ENCODE peak calls at places on chromosomes 4 and X, in four cellular contexts. T, M, G and C are unnamed samples. For H3K36me3, H3K4me1 and H3K27me3, the result is how much of the 10 kb centered on the place peaks cover.

GRCh38 chr4:74228691-74229640 is 71.0 kb downstream of the MTHFD2L start:
- DNase-seq in T (peak), M (peak), G (peak), C (peak)

GRCh38 chr4:170106899-170107298 is 17.1 kb upstream of the AADAT start:
- DNase-seq in T (no peak), M (no peak), G (no peak), C (no peak)

GRCh38 chr4:22607382-22607781 is 85.4 kb upstream of the GBA3 start:
- DNase-seq in T (no peak), M (peak), G (no peak), C (peak)

GRCh38 chr4:64756016-64756415 is 346.8 kb upstream of the TECRL start:
- DNase-seq in T (no peak), M (no peak), G (no peak), C (no peak)

GRCh38 chrX:50769389-50770063 is 44.5 kb downstream of the SHROOM4 start:
- DNase-seq in T (no peak), M (no peak), G (no peak), C (no peak)

GRCh38 chrX:103918050-103918449 is 44.4 kb upstream of the TMSB15B start:
- DNase-seq in T (peak), M (peak), G (peak), C (peak)

GRCh38 chr4:77025643-77026321 is 50.0 kb downstream of the CCNI start:
- DNase-seq in T (no peak), M (no peak), G (no peak), C (no peak)

GRCh38 chr4:88439161-88439760 is 17.7 kb upstream of the HERC5 start:
- DNase-seq in T (no peak), M (peak), G (no peak), C (no peak)

GRCh38 chr4:108466936-108467902 is 153.2 kb upstream of the RPL34 start:
- DNase-seq in T (no peak), M (no peak), G (no peak), C (no peak)

GRCh38 chr4:6092131-6092530 is 73.9 kb upstream of the C4orf50 start:
- DNase-seq in T (no peak), M (no peak), G (no peak), C (no peak)

GRCh38 chr4:129362685-129363274 is 266.8 kb downstream of the C4orf33 start:
- DNase-seq in T (peak), M (peak), G (no peak), C (peak)

GRCh38 chrX:9562851-9563250 is 98.0 kb downstream of the TBL1X start:
- DNase-seq in T (no peak), M (no peak), G (no peak), C (no peak)

GRCh38 chrX:50691820-50692219 is 122.2 kb downstream of the SHROOM4 start:
- DNase-seq in T (no peak), M (peak), G (no peak), C (peak)

GRCh38 chr4:138576684-138577083 is 334.5 kb upstream of the SLC7A11 start:
- DNase-seq in T (no peak), M (no peak), G (no peak), C (no peak)

GRCh38 chrX:134773041-134773440 is 114.8 kb upstream of the PLAC1 start:
- DNase-seq in T (no peak), M (no peak), G (no peak), C (no peak)

GRCh38 chrX:13520931-13521330 is 48.5 kb upstream of the EGFL6 start:
- DNase-seq in T (no peak), M (no peak), G (no peak), C (no peak)

GRCh38 chr4:75821216-75821615 is 81.0 kb downstream of the PPEF2 start:
- DNase-seq in T (no peak), M (no peak), G (no peak), C (no peak)

GRCh38 chrX:48864210-48864609 is 28.8 kb upstream of the PCSK1N start:
- DNase-seq in T (no peak), M (no peak), G (no peak), C (no peak)

GRCh38 chrX:120749141-120749846 is 119.4 kb upstream of the C1GALT1C1 start:
- DNase-seq in T (no peak), M (no peak), G (no peak), C (no peak)

GRCh38 chr4:151117371-151117962 is 18.0 kb downstream of the RPS3A start:
- DNase-seq in T (peak), M (peak), G (no peak), C (peak)

GRCh38 chr4:116073051-116073450 is 959.6 kb upstream of the NDST4 start:
- DNase-seq in T (no peak), M (no peak), G (no peak), C (no peak)

GRCh38 chrX:22349116-22349515 is 76.4 kb downstream of the CBLL2 start:
- DNase-seq in T (no peak), M (no peak), G (no peak), C (no peak)

GRCh38 chrX:45749375-45749774 is 548.7 kb upstream of the DIPK2B start:
- DNase-seq in T (no peak), M (no peak), G (no peak), C (peak)

GRCh38 chrX:69305333-69306062 is 140.2 kb upstream of the PJA1 start:
- DNase-seq in T (no peak), M (peak), G (no peak), C (no peak)

DNA sequence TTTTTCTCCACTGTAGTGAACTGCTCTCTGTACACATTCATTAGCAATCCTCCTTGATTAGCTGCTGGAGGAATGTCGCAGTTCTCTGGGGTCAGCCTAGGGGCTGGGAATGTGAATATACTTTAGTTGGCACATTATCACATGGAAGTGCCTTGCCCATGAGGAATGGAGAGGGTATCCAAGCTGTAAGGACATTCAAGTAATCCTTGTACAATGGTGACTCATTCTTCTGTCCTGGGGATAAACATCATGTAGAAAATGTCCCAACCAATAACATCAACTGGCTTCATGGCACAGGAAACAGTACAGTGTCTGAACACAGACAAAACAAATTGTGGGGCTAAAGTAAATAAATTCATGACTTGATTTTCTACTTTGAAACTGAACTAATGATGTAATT is 147.1 kb downstream of the GLRA2 start:
- DNase-seq in T (no peak), M (no peak), G (no peak), C (no peak)
- H3K36me3 ChIP-seq in T (under half), M (under half), G (under half), C (under half)

GRCh38 chr4:40629401-40630334 is at the start of gene RBM47:
- DNase-seq in T (peak), M (peak), G (peak), C (no peak)

GRCh38 chr4:40627540-40627939 is 2.1 kb downstream of the RBM47 start:
- DNase-seq in T (no peak), M (no peak), G (no peak), C (no peak)

GRCh38 chr4:40626183-40626990 is 3.3 kb downstream of the RBM47 start:
- DNase-seq in T (no peak), M (no peak), G (no peak), C (no peak)

GRCh38 chr4:40630335-40631021 is 814 bp upstream of the RBM47 start:
- DNase-seq in T (no peak), M (no peak), G (no peak), C (no peak)

DNA sequence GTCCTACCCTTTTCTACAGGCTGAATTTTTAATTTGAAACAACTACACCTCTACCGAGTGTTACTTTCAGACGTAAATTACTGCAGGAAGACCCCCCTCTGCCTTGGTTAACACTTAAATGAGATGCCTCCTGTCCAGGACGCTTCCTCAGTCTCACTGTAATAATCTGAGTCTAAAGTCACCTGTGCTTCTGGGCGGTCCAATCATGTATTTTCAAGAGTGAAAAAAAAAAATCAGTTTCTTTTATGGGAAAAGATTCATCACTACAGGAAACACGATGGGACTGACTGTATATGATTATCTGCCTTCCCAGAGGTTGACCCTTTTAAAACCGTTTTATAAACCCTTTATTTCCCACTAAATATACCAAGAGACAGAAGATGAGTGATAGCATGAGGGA is 776 bp downstream of the RBM47 start:
- DNase-seq in T (no peak), M (no peak), G (no peak), C (no peak)
- H3K4me1 ChIP-seq in T (under half), M (under half), G (under half), C (under half)

DNA sequence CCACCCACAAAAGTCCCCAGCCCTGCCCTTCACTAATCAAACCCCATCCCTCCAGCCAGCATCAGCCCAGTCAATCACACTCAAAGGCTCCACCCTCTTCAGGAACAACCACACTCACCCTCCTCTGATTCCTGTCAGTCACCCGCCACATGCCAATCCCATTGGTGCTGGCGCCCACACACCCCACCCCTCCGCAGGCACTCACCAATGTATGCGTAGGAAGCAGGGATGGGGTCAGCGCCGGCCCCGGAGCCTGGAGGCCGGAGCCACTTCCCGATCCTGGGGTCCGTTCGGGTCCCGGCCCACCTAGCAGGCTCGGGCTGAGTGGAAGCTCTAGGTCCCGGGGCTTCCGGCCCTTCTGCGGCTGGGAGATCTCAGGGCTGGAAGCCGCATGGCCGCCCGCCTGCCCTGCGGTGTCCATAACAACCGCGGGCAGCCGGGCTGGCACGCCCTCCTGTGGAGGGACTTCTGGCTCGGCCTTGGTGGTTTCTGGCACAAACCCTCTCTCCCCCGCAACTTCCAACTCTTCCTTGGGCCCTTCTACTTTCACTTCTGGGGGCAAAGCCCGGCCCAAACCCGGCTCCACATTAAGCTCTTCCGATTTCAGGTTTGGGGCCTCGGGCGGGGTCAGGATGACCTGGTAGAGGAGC is 7.9 kb upstream of the CFP start:
- DNase-seq in T (no peak), M (no peak), G (no peak), C (no peak)
- H3K27me3 ChIP-seq in T (under half), M (under half), G (under half), C (under half)

GRCh38 chr4:78424456-78424855 is 127.1 kb upstream of the ANXA3 start:
- DNase-seq in T (no peak), M (no peak), G (no peak), C (no peak)

GRCh38 chr4:78426972-78427371 is 124.6 kb upstream of the ANXA3 start:
- DNase-seq in T (no peak), M (no peak), G (no peak), C (no peak)

GRCh38 chr4:78432896-78433295 is 118.7 kb upstream of the ANXA3 start:
- DNase-seq in T (no peak), M (no peak), G (no peak), C (no peak)

GRCh38 chr4:78428996-78429395 is 122.6 kb upstream of the ANXA3 start:
- DNase-seq in T (no peak), M (no peak), G (no peak), C (no peak)
- H3K36me3 ChIP-seq in T (under half), M (under half), G (under half), C (under half)

GRCh38 chr4:41146196-41146595 is 68.1 kb downstream of the APBB2 start:
- DNase-seq in T (no peak), M (no peak), G (no peak), C (no peak)

GRCh38 chr4:41148292-41148691 is 66.0 kb downstream of the APBB2 start:
- DNase-seq in T (no peak), M (no peak), G (no peak), C (no peak)

GRCh38 chr4:41144812-41145211 is 69.5 kb downstream of the APBB2 start:
- DNase-seq in T (no peak), M (no peak), G (no peak), C (no peak)

GRCh38 chr4:41145571-41146078 is 68.7 kb downstream of the APBB2 start:
- DNase-seq in T (no peak), M (no peak), G (no peak), C (no peak)

GRCh38 chr4:41146716-41147506 is 67.4 kb downstream of the APBB2 start:
- DNase-seq in T (peak), M (no peak), G (peak), C (no peak)
- H3K4me1 ChIP-seq in T (under half), M (under half), G (under half), C (under half)

GRCh38 chr4:188016754-188017153 is 21.2 kb downstream of the ZFP42 start:
- DNase-seq in T (no peak), M (no peak), G (no peak), C (no peak)

GRCh38 chr4:188008377-188008776 is 12.8 kb downstream of the ZFP42 start:
- DNase-seq in T (no peak), M (no peak), G (no peak), C (no peak)

GRCh38 chr4:188018262-188018661 is 22.7 kb downstream of the ZFP42 start:
- DNase-seq in T (no peak), M (no peak), G (no peak), C (no peak)

GRCh38 chr4:188015025-188015778 is 19.6 kb downstream of the ZFP42 start:
- DNase-seq in T (no peak), M (no peak), G (no peak), C (no peak)

DNA sequence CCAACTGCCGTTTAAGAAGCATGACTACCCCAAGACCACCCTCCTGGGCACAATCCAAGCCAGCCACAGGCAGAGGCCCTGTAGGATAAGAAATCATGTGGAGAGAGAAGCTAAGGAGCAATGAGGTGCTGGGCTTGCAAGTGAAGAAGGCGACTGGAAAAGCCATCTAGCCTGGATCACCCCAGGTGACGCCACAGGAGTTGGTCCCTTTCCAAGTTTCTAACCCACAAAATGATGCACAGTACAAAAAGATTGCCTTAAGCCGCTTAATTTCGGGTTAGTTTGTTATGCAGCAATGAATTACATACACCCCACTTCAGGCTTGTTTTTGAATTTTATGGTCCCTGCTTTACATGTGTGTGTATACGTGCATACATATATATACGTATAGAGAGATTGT is 17.0 kb downstream of the ZFP42 start:
- DNase-seq in T (no peak), M (no peak), G (no peak), C (no peak)
- H3K27me3 ChIP-seq in T (under half), M (under half), G (under half), C (under half)

DNA sequence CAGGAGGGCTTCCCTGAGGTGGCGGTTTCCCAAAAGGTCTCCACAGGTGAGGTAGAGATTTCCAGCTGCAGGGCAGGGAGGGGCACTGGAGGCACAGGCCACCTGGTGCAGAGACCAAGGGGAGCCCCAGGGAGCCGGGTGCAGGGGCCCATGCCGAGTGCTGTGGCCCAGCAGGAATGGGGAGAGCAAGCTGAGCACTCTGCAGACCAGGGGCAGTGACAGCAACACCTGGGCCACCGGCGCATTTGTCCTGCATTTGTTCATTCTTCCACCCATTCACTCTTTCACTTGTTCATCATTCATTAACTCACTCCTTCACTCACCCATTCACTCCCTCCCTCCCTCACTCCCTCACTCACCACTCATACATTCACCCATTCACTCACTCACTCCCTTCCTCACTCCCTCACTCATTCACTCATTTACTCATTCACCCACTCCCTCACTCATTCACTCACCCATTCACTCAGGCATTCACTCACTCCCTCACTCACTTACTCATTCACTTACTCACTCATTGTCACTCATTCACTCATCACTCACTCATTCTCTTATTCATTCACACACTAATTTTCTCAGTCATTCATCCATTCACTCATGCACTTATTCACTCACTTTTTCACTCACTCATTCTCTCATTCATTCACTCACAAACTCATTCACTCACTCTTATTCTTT is 16.3 kb downstream of the CPZ start:
- DNase-seq in T (no peak), M (no peak), G (no peak), C (no peak)
- H3K36me3 ChIP-seq in T (under half), M (half or more), G (under half), C (under half)

GRCh38 chr4:113311047-113311446 is 261.6 kb downstream of the ANK2 start:
- DNase-seq in T (no peak), M (no peak), G (no peak), C (no peak)
- H3K4me1 ChIP-seq in T (under half), M (under half), G (under half), C (under half)